ENCODE peak calls at places on chromosomes 4 and X, in four cellular contexts. V, F, D and M are unnamed samples.
A peak's percentile ranks its signal among the peaks of the same experiment; 100 is the strongest.

GRCh38 chr4:185011408-185011807 is 6.9 kb upstream of the HELT start:
- DNase-seq in V (no peak), F (no peak), D (no peak), M (no peak)

GRCh38 chr4:99321241-99322191 is at the start of gene ADH1B:
- DNase-seq in V (no peak), F (no peak), D (no peak), M (no peak)

GRCh38 chr4:1045193-1045594 is 33.8 kb downstream of the FGFRL1 start:
- DNase-seq in V (no peak), F (peak; percentile 48), D (peak; percentile 7), M (peak; percentile 40)

GRCh38 chrX:63354484-63354883 is 3.4 kb upstream of the SPIN4 start:
- DNase-seq in V (no peak), F (no peak), D (no peak), M (no peak)

GRCh38 chr4:25926473-25926872 is 12.5 kb downstream of the SMIM20 start:
- DNase-seq in V (no peak), F (no peak), D (no peak), M (no peak)

GRCh38 chr4:18322111-18322510 is 300.6 kb upstream of the LCORL start:
- DNase-seq in V (no peak), F (no peak), D (no peak), M (no peak)

GRCh38 chr4:11543710-11544109 is 115.0 kb upstream of the HS3ST1 start:
- DNase-seq in V (peak; percentile 58), F (no peak), D (no peak), M (no peak)

GRCh38 chrX:31929366-31929765 is 857.5 kb upstream of the FTHL17 start:
- DNase-seq in V (no peak), F (no peak), D (no peak), M (no peak)

GRCh38 chr4:136664988-136665387 is 867.3 kb downstream of the PCDH18 start:
- DNase-seq in V (no peak), F (no peak), D (no peak), M (no peak)

GRCh38 chr4:22070256-22070655 is 121.7 kb upstream of the KCNIP4 start:
- DNase-seq in V (no peak), F (no peak), D (no peak), M (no peak)

GRCh38 chr4:56155432-56155831 is 206.7 kb downstream of the CEP135 start:
- DNase-seq in V (no peak), F (no peak), D (no peak), M (no peak)

GRCh38 chr4:129344058-129344457 is 248.1 kb downstream of the C4orf33 start:
- DNase-seq in V (peak; percentile 55), F (no peak), D (no peak), M (no peak)

GRCh38 chr4:53905935-53906377 is 158.4 kb downstream of the CHIC2 start:
- DNase-seq in V (peak; percentile 54), F (no peak), D (peak; percentile 33), M (no peak)

GRCh38 chr4:159267940-159268327 is 165.1 kb downstream of the RAPGEF2 start:
- DNase-seq in V (no peak), F (no peak), D (no peak), M (no peak)

GRCh38 chrX:153731845-153732215 is 7.2 kb downstream of the ABCD1 start:
- DNase-seq in V (no peak), F (no peak), D (no peak), M (no peak)

GRCh38 chr4:149296084-149296483 is 519.6 kb downstream of the IQCM start:
- DNase-seq in V (no peak), F (no peak), D (no peak), M (no peak)

GRCh38 chr4:87030606-87031441 is 96.0 kb downstream of the AFF1 start:
- DNase-seq in V (no peak), F (no peak), D (no peak), M (no peak)
- H3K4me1 ChIP-seq in V (peaks cover 99% of the 10 kb centered on the region), F (peaks cover 85% of the 10 kb centered on the region), D (peaks cover 100% of the 10 kb centered on the region), M (peaks cover 94% of the 10 kb centered on the region)

DNA sequence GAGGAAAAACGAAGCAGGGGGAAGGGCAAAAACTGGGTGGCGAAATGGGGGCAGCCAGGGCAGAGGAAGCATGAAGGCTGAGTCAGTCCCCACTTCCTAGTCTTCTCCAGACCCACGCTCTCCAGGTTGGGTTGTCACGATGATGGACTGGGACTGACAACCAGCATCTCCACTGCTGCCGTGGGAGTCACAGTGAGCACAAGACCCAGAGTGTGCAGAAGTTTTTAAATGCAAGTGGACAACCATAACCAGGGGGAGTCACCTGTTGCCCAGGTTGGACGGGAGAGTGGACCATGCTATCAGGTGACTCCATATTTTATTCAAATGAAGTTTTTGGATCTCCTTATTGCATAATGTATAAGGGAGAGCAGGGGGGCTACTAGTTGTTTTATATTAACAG is 511.4 kb upstream of the ZFP42 start:
- DNase-seq in V (no peak), F (no peak), D (no peak), M (no peak)
- TF ChIP-seq CTCF in V (no peak), F (no peak), D (no peak), M (no peak)

GRCh38 chr4:70946944-70947343 is 44.8 kb downstream of the MOB1B start:
- DNase-seq in V (no peak), F (no peak), D (no peak), M (no peak)

GRCh38 chr4:70943115-70943514 is 40.9 kb downstream of the MOB1B start:
- DNase-seq in V (no peak), F (no peak), D (no peak), M (no peak)

GRCh38 chr4:70945452-70946055 is 43.4 kb downstream of the MOB1B start:
- DNase-seq in V (no peak), F (no peak), D (no peak), M (no peak)

GRCh38 chr4:70948665-70949284 is 44.7 kb upstream of the DCK start:
- DNase-seq in V (no peak), F (no peak), D (no peak), M (no peak)

GRCh38 chr4:70945046-70945445 is 42.9 kb downstream of the MOB1B start:
- DNase-seq in V (no peak), F (no peak), D (no peak), M (no peak)
- H3K4me1 ChIP-seq in V (peaks cover 3% of the 10 kb centered on the region), F (peaks cover 14% of the 10 kb centered on the region), D (peaks cover 12% of the 10 kb centered on the region), M (peaks cover 35% of the 10 kb centered on the region)

GRCh38 chrX:36640232-36640631 is 367.9 kb upstream of the FAM47C start:
- DNase-seq in V (no peak), F (no peak), D (no peak), M (no peak)
- TF ChIP-seq CTCF in V (no peak), F (no peak), D (no peak), M (no peak)

DNA sequence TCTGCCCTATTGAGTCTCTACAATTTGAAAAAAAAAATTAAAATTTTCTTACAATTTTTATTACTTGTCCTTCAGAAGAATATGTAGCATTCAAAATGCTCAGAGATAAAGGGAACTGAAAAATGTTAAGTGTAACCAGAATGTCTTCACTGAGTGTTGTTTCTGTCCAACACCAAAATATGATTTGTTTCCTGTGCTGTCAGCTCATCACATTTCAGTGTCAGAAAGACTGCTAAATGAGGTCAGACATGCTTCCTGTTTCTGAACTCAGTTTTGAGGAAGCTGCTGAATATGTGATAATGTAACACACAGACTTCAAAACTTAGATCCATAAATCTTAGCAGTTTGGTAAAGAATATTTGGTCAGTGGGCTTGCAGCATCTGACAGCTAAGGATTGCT is 1849.7 kb downstream of the PCDH7 start:
- DNase-seq in V (no peak), F (no peak), D (no peak), M (no peak)
- H3K4me1 ChIP-seq in V (no peaks in the 10 kb centered on the region), F (no peaks in the 10 kb centered on the region), D (no peaks in the 10 kb centered on the region), M (no peaks in the 10 kb centered on the region)

GRCh38 chrX:51437521-51437920 is 58.9 kb downstream of the NUDT11 start:
- DNase-seq in V (no peak), F (no peak), D (no peak), M (no peak)
- TF ChIP-seq CTCF in V (no peak), F (no peak), D (no peak), M (no peak)

DNA sequence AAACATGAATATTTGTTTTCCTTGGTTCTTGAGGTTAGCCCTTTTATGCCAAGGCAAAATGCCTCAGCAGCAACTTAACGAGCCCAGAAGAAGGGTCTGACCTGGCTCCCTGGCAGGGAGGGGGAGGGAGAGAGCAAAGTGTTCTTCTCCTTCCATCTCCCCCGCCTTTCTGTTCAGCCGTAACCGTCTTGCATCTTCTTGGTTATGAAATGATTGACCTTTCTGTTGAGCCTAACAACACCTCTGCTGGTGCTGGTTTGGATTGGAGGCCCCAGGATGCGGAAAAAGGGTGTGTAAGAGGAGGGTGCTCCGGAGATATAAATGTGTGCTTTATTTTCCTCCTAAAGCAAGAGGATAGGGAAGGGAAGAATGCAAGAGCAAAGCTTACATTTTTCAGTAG is 44.7 kb downstream of the PTTG2 start:
- DNase-seq in V (no peak), F (no peak), D (no peak), M (no peak)
- H3K4me1 ChIP-seq in V (no peaks in the 10 kb centered on the region), F (no peaks in the 10 kb centered on the region), D (peaks cover 80% of the 10 kb centered on the region), M (peaks cover 14% of the 10 kb centered on the region)

GRCh38 chr4:114180481-114180880 is 201.0 kb upstream of the ARSJ start:
- DNase-seq in V (peak; percentile 51), F (no peak), D (peak; percentile 16), M (no peak)
- TF ChIP-seq CTCF in V (no peak), F (peak; percentile 29), D (peak; percentile 44), M (peak; percentile 36)

GRCh38 chrX:112056886-112057285 is 25.7 kb downstream of the TRPC5 start:
- DNase-seq in V (no peak), F (no peak), D (no peak), M (no peak)
- H3K4me1 ChIP-seq in V (no peaks in the 10 kb centered on the region), F (no peaks in the 10 kb centered on the region), D (no peaks in the 10 kb centered on the region), M (no peaks in the 10 kb centered on the region)

GRCh38 chr4:39977489-39978377 is at the start of gene PDS5A:
- DNase-seq in V (peak; percentile 90), F (peak; percentile 96), D (peak; percentile 90), M (peak; percentile 92)

GRCh38 chr4:39976945-39977488 is 694 bp downstream of the PDS5A start:
- DNase-seq in V (peak; percentile 56), F (peak; percentile 76), D (no peak), M (peak; percentile 62)

GRCh38 chr4:39978378-39978775 is 666 bp upstream of the PDS5A start:
- DNase-seq in V (no peak), F (no peak), D (no peak), M (no peak)

GRCh38 chr4:39975488-39976089 is 2.1 kb downstream of the PDS5A start:
- DNase-seq in V (no peak), F (no peak), D (no peak), M (no peak)

GRCh38 chr4:39976141-39976944 is 1.4 kb downstream of the PDS5A start:
- DNase-seq in V (peak; percentile 92), F (peak; percentile 85), D (peak; percentile 72), M (peak; percentile 77)
- TF ChIP-seq CTCF in V (peak; percentile 69), F (peak; percentile 85), D (peak; percentile 90), M (peak; percentile 76)